ENCODE peak calls at places on chromosomes 7 and 10, in nine cellular contexts. A is WTC11, G is iris pigment epithelial cell, S is uterus, C is SJSA1, M is Daoy, I is amniotic stem cell, Z is M059J, K is endothelial cell of umbilical vein. Q is an unnamed sample.

GRCh38 chr10:6050801-6051445 is 11.2 kb downstream of the IL2RA start:
- DNase-seq in A (no peak), G (peak; percentile 43), S (peak; percentile 78), C (peak; percentile 92), M (peak; percentile 76), I (peak; percentile 1), Z (peak; percentile 70), K (no peak), Q (no peak)

GRCh38 chr7:75054744-75055527 is 18.7 kb downstream of the RCC1L start:
- DNase-seq in A (no peak), G (peak; percentile 88), S (peak; percentile 50), C (no peak), M (peak; percentile 80), I (peak; percentile 61), Z (peak; percentile 97), K (peak; percentile 51), Q (peak; percentile 56)

GRCh38 chr7:127251458-127252379 is 1.0 kb downstream of the GRM8 start:
- DNase-seq in A (peak; percentile 36), G (no peak), S (no peak), C (no peak), M (peak; percentile 37), I (no peak), Z (peak; percentile 3), K (no peak), Q (no peak)

GRCh38 chr7:55409474-55410225 is 44.5 kb downstream of the LANCL2 start:
- DNase-seq in A (no peak), G (peak; percentile 24), S (no peak), C (no peak), M (no peak), I (no peak), Z (peak; percentile 48), K (no peak), Q (no peak)

GRCh38 chr7:136869006-136869961 is 832 bp downstream of the CHRM2 start:
- DNase-seq in A (peak; percentile 40), G (peak; percentile 33), S (no peak), C (peak; percentile 36), M (peak; percentile 12), I (no peak), Z (peak; percentile 24), K (no peak), Q (no peak)

GRCh38 chr7:83964318-83964717 is 230.3 kb downstream of the SEMA3A start:
- DNase-seq in A (no peak), G (no peak), S (no peak), C (no peak), M (no peak), I (no peak), Z (no peak), K (no peak), Q (no peak)

GRCh38 chr7:23394828-23395227 is 75.5 kb downstream of the IGF2BP3 start:
- DNase-seq in A (no peak), G (no peak), S (no peak), C (no peak), M (no peak), I (no peak), Z (peak; percentile 21), K (no peak), Q (no peak)

GRCh38 chr7:101911800-101912705 is 94.6 kb downstream of the CUX1 start:
- DNase-seq in A (no peak), G (peak; percentile 90), S (peak; percentile 83), C (no peak), M (no peak), I (no peak), Z (no peak), K (no peak), Q (peak; percentile 44)

GRCh38 chr10:71860243-71861029 is 9.4 kb upstream of the PSAP start:
- DNase-seq in A (peak; percentile 71), G (peak; percentile 100), S (peak; percentile 93), C (peak; percentile 97), M (peak; percentile 98), I (peak; percentile 98), Z (peak; percentile 99), K (peak; percentile 98), Q (peak; percentile 99)

GRCh38 chr7:48033922-48034321 is 1.4 kb upstream of the C7orf57 start:
- DNase-seq in A (no peak), G (no peak), S (no peak), C (peak; percentile 59), M (no peak), I (no peak), Z (peak; percentile 35), K (no peak), Q (no peak)

GRCh38 chr7:46165281-46165680 is 244.2 kb upstream of the IGFBP3 start:
- DNase-seq in A (no peak), G (peak; percentile 74), S (no peak), C (no peak), M (peak; percentile 13), I (no peak), Z (peak; percentile 66), K (no peak), Q (no peak)

GRCh38 chr7:74657692-74658170 is at the start of gene GTF2I:
- DNase-seq in A (peak; percentile 52), G (no peak), S (no peak), C (no peak), M (no peak), I (no peak), Z (no peak), K (no peak), Q (no peak)

GRCh38 chr7:26365077-26365896 is 73.6 kb downstream of the SNX10 start:
- DNase-seq in A (no peak), G (peak; percentile 74), S (peak; percentile 44), C (no peak), M (peak; percentile 74), I (peak; percentile 64), Z (peak; percentile 71), K (peak; percentile 88), Q (peak; percentile 41)

GRCh38 chr10:14601872-14602725 is 172.6 kb downstream of the FAM107B start:
- DNase-seq in A (no peak), G (peak; percentile 92), S (peak; percentile 34), C (peak; percentile 79), M (peak; percentile 71), I (no peak), Z (peak; percentile 56), K (peak; percentile 76), Q (peak; percentile 65)

GRCh38 chr10:119079572-119080520 is 771 bp downstream of the EIF3A start:
- DNase-seq in A (peak; percentile 53), G (peak; percentile 87), S (peak; percentile 62), C (peak; percentile 78), M (peak; percentile 75), I (peak; percentile 61), Z (peak; percentile 71), K (peak; percentile 79), Q (peak; percentile 18)

GRCh38 chr7:67551027-67551426 is 554.4 kb downstream of the TYW1 start:
- DNase-seq in A (no peak), G (no peak), S (no peak), C (no peak), M (no peak), I (no peak), Z (no peak), K (no peak), Q (no peak)

GRCh38 chr7:96719164-96719563 is 9.5 kb upstream of the SEM1 start:
- DNase-seq in A (no peak), G (no peak), S (no peak), C (no peak), M (no peak), I (no peak), Z (no peak), K (no peak), Q (no peak)

GRCh38 chr7:18086165-18087030 is 58.8 kb upstream of the PRPS1L1 start:
- DNase-seq in A (peak; percentile 36), G (peak; percentile 7), S (peak; percentile 63), C (peak; percentile 51), M (peak; percentile 55), I (no peak), Z (peak; percentile 24), K (peak; percentile 16), Q (no peak)

GRCh38 chr10:7857259-7857658 is 39.0 kb downstream of the TAF3 start:
- DNase-seq in A (no peak), G (no peak), S (no peak), C (no peak), M (no peak), I (no peak), Z (no peak), K (peak; percentile 14), Q (no peak)

GRCh38 chr10:102918817-102919236 is 733 bp downstream of the CNNM2 start:
- DNase-seq in A (peak; percentile 29), G (no peak), S (peak; percentile 28), C (no peak), M (peak; percentile 20), I (no peak), Z (peak; percentile 22), K (no peak), Q (no peak)

GRCh38 chr7:91198371-91198770 is 65.9 kb upstream of the FZD1 start:
- DNase-seq in A (no peak), G (no peak), S (no peak), C (no peak), M (no peak), I (no peak), Z (no peak), K (no peak), Q (no peak)

GRCh38 chr7:64882341-64883112 is 20.5 kb upstream of the ZNF273 start:
- DNase-seq in A (no peak), G (peak; percentile 48), S (peak; percentile 58), C (peak; percentile 33), M (no peak), I (no peak), Z (no peak), K (peak; percentile 31), Q (no peak)

GRCh38 chr7:89623018-89623672 is 531.1 kb upstream of the STEAP1 start:
- DNase-seq in A (no peak), G (peak; percentile 44), S (no peak), C (no peak), M (no peak), I (peak; percentile 0), Z (peak; percentile 17), K (peak; percentile 25), Q (peak; percentile 13)

GRCh38 chr10:61793760-61794713 is 107.5 kb upstream of the ARID5B start:
- DNase-seq in A (no peak), G (peak; percentile 73), S (no peak), C (peak; percentile 58), M (peak; percentile 65), I (no peak), Z (peak; percentile 53), K (peak; percentile 70), Q (peak; percentile 40)

Q was measured in non-pigmented ciliary epithelial cell.